ENCODE peak calls at places on chromosomes 4 and X, in eight cellular contexts. L is GM23338, H is HepG2, E is Panc1, S is K562, I is GM12878, V is SK-N-SH, O is HCT116. R is an unnamed sample.

GRCh38 chr4:159029481-159029880 is 73.4 kb upstream of the RAPGEF2 start:
- DNase-seq in S (no peak), V (no peak), H (no peak), O (no peak), I (no peak), L (no peak), E (no peak), R (no peak)

GRCh38 chrX:53128097-53128749 is 34.3 kb downstream of the KANTR start:
- DNase-seq in O (no peak), L (no peak), I (no peak), E (no peak), S (no peak), V (no peak), H (no peak), R (no peak)

GRCh38 chr4:89506866-89507494 is 199.4 kb upstream of the GPRIN3 start:
- DNase-seq in E (no peak), H (no peak), S (no peak), I (no peak), V (no peak), O (no peak), L (no peak), R (no peak)

GRCh38 chrX:97446298-97446882 is 562.7 kb downstream of the RPA4 start:
- DNase-seq in S (no peak), V (peak; percentile 4), E (no peak), L (peak; percentile 20), H (no peak), O (no peak), I (no peak), R (no peak)

GRCh38 chr4:152100378-152101201 is 339.8 kb upstream of the GATB start:
- DNase-seq in S (no peak), E (no peak), I (no peak), O (peak; percentile 22), H (no peak), V (no peak), L (no peak), R (no peak)

GRCh38 chr4:57162499-57163019 is 52.4 kb upstream of the IGFBP7 start:
- DNase-seq in E (no peak), L (no peak), H (no peak), I (no peak), S (no peak), V (no peak), O (no peak), R (no peak)

GRCh38 chr4:24137963-24138601 is 248.2 kb upstream of the PPARGC1A start:
- DNase-seq in V (no peak), E (no peak), H (peak; percentile 78), O (no peak), I (no peak), L (no peak), S (no peak), R (no peak)

GRCh38 chr4:37903901-37904300 is 13.0 kb downstream of the TBC1D1 start:
- DNase-seq in H (no peak), E (no peak), I (no peak), O (no peak), V (no peak), L (no peak), S (no peak), R (no peak)

GRCh38 chr4:185524888-185525863 is 10.1 kb downstream of the PDLIM3 start:
- DNase-seq in E (no peak), I (no peak), H (no peak), V (no peak), S (no peak), L (no peak), O (no peak), R (no peak)

GRCh38 chr4:32440391-32440790 is 1720.2 kb downstream of the PCDH7 start:
- DNase-seq in H (no peak), I (no peak), E (no peak), L (no peak), O (no peak), V (no peak), S (no peak), R (no peak)

GRCh38 chr4:1130318-1131186 is 17.2 kb upstream of the RNF212 start:
- DNase-seq in H (peak; percentile 56), S (peak; percentile 88), L (peak; percentile 74), V (peak; percentile 79), O (peak; percentile 57), E (peak; percentile 64), I (peak; percentile 57), R (peak; percentile 44)

GRCh38 chr4:82890913-82891727 is at the start of gene SEC31A:
- DNase-seq in I (peak; percentile 84), V (peak; percentile 95), O (peak; percentile 77), S (peak; percentile 89), E (peak; percentile 48), H (peak; percentile 91), L (peak; percentile 97), R (peak; percentile 79)

GRCh38 chr4:162499478-162499877 is 335.7 kb upstream of the FSTL5 start:
- DNase-seq in V (peak; percentile 18), E (no peak), L (peak; percentile 30), I (no peak), S (no peak), O (no peak), H (no peak), R (no peak)

GRCh38 chr4:84504821-84505220 is 5.7 kb upstream of the NKX6-1 start:
- DNase-seq in H (no peak), L (no peak), I (no peak), O (no peak), E (no peak), S (no peak), V (no peak), R (no peak)

GRCh38 chr4:183920512-183920911 is 15.4 kb downstream of the STOX2 start:
- DNase-seq in L (no peak), S (no peak), V (no peak), I (no peak), E (no peak), H (no peak), O (no peak), R (no peak)

GRCh38 chr4:30833206-30833605 is 113.0 kb downstream of the PCDH7 start:
- DNase-seq in S (no peak), V (no peak), I (no peak), H (no peak), L (no peak), E (no peak), O (no peak), R (no peak)

GRCh38 chr4:83629945-83630684 is 94.2 kb downstream of the GPAT3 start:
- DNase-seq in I (no peak), O (no peak), H (no peak), L (no peak), E (no peak), S (peak; percentile 84), V (no peak), R (peak; percentile 94)

GRCh38 chr4:155900402-155900801 is 3.1 kb upstream of the TDO2 start:
- DNase-seq in S (no peak), L (peak; percentile 24), O (no peak), E (no peak), H (no peak), I (no peak), V (no peak), R (no peak)

GRCh38 chr4:67776746-67777145 is 22.6 kb upstream of the GNRHR start:
- DNase-seq in O (no peak), E (no peak), S (no peak), V (no peak), I (no peak), H (no peak), L (peak; percentile 35), R (no peak)

GRCh38 chr4:176358083-176358469 is 38.3 kb downstream of the SPCS3 start:
- DNase-seq in L (no peak), S (no peak), I (no peak), O (no peak), V (no peak), E (no peak), H (no peak), R (no peak)

GRCh38 chr4:156169011-156169410 is 215.3 kb upstream of the CTSO start:
- DNase-seq in I (no peak), H (peak; percentile 3), S (no peak), O (peak; percentile 19), V (no peak), E (peak; percentile 20), L (peak; percentile 73), R (peak; percentile 4)

GRCh38 chr4:128349921-128350320 is 62.3 kb upstream of the PGRMC2 start:
- DNase-seq in V (no peak), S (no peak), L (no peak), I (no peak), E (no peak), O (no peak), H (peak; percentile 92), R (no peak)

GRCh38 chrX:7334253-7334935 is 186.4 kb upstream of the PUDP start:
- DNase-seq in V (no peak), H (no peak), I (no peak), O (no peak), E (no peak), S (no peak), L (no peak), R (no peak)
- TF ChIP-seq REST in V (no peak), H (no peak), I (no peak), O (no peak), E (no peak), S (no peak), L (no peak), R (no peak)

DNA sequence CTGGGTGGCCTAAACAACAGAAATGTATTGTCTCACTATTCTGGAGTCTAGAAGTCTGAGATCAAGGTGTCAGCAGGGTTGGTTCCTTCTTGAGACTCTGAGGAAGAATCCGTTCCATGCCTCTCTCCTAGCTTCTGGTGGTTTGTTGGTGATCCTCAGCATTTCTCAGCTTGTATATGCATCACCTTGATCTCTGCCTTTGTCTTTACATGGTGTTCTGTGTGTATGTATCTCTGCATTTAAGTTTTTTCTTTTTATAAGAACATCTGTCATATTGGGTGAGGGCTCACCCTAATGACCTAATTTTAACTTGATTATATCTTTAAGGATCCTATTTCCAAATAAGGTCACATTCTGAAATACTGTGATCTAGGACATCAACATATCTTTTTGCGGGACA is 50.6 kb upstream of the CD40LG start:
- DNase-seq in V (no peak), I (no peak), O (no peak), L (no peak), S (no peak), H (no peak), E (no peak), R (no peak)
- H3K27me3 ChIP-seq in V (no peaks in the 10 kb centered on the region), I (no peaks in the 10 kb centered on the region), O (no peaks in the 10 kb centered on the region), L (no peaks in the 10 kb centered on the region), S (no peaks in the 10 kb centered on the region), H (no peaks in the 10 kb centered on the region), E (no peaks in the 10 kb centered on the region), R (no peaks in the 10 kb centered on the region)

DNA sequence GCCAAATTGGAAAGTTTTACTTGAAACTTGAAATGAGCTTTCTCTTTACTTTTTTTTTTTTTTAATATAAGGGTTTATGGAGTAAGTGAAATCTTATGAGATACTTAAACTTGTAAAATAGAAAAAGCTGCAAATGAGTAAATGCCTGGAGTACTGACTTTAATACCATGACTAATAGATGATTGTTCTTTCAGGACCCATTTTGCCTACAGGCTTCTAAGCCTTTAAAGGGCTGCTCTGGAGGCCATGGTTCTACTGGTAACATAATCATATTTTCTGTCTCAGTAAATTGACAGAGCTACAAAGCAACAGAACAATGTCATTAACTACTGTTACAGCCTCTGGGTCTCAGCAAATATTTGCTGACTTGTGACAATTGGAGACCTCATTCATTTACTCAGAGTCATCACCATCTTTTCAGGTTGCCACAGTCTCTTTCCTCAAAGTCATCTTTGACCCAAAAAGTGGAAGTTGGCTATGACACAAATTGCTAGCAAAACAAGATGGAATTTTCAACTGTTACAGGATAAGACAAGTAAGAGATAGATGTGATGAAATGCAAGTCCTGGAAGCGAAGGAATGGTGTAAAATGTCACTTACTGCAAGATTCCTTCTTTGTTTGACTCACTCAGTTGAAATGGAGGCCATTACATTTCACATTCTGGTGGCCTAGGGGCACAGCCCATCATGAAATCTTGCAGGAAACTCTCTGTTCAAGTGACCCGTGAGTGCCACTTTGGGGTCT is 132.7 kb downstream of the BTC start:
- DNase-seq in E (no peak), I (no peak), S (no peak), L (no peak), V (no peak), O (no peak), H (peak; percentile 77), R (no peak)
- H3K27ac ChIP-seq in E (no peak overlapping the region), I (no peak overlapping the region), S (no peak overlapping the region), L (no peak overlapping the region), V (no peak overlapping the region), O (peak overlapping the region; percentile 93), H (peak overlapping the region; percentile 66), R (no peak overlapping the region)

GRCh38 chr4:54165438-54165837 is 63.7 kb upstream of the PDGFRA start:
- DNase-seq in S (no peak), I (no peak), H (peak; percentile 7), O (peak; percentile 36), E (peak; percentile 39), L (no peak), V (no peak), R (no peak)
- TF ChIP-seq REST in S (no peak), I (no peak), H (no peak), O (no peak), E (no peak), L (no peak), V (no peak), R (no peak)

R was measured in HL-60.